ENCODE peak calls at places on chromosome 17, in four cellular contexts. G is A673, Q is heart right ventricle, O is foreskin fibroblast. P is an unnamed sample.

GRCh38 chr17:10162034-10162433 is 36.4 kb downstream of the GAS7 start:
- DNase-seq in G (no peak), Q (no peak), O (no peak), P (no peak)

GRCh38 chr17:72430611-72431432 is 310.0 kb downstream of the SOX9 start:
- DNase-seq in G (peak; percentile 50), Q (no peak), O (no peak), P (peak; percentile 62)

GRCh38 chr17:2982854-2983636 is 80.4 kb downstream of the OR1D5 start:
- DNase-seq in G (no peak), Q (peak; percentile 80), O (peak; percentile 97), P (no peak)

GRCh38 chr17:36092228-36092627 is 2.3 kb upstream of the CCL3 start:
- DNase-seq in G (no peak), Q (no peak), O (no peak), P (no peak)

GRCh38 chr17:6995500-6996255 is at the start of gene ALOX12:
- DNase-seq in G (no peak), Q (no peak), O (peak; percentile 55), P (no peak)

GRCh38 chr17:51461578-51462004 is 201.2 kb downstream of the UTP18 start:
- DNase-seq in G (peak; percentile 88), Q (peak; percentile 31), O (peak; percentile 1), P (peak; percentile 78)

GRCh38 chr17:52170963-52171572 is 12.6 kb upstream of the CA10 start:
- DNase-seq in G (peak; percentile 37), Q (no peak), O (peak; percentile 1), P (peak; percentile 73)

GRCh38 chr17:65530985-65531507 is 30.4 kb downstream of the AXIN2 start:
- DNase-seq in G (no peak), Q (no peak), O (peak; percentile 88), P (no peak)

GRCh38 chr17:37310940-37311339 is 64.8 kb upstream of the C17orf78 start:
- DNase-seq in G (no peak), Q (no peak), O (peak; percentile 15), P (no peak)

GRCh38 chr17:70295732-70296131 is 126.4 kb downstream of the KCNJ2 start:
- DNase-seq in G (no peak), Q (no peak), O (no peak), P (no peak)

GRCh38 chr17:72125226-72125651 is 4.4 kb downstream of the SOX9 start:
- DNase-seq in G (no peak), Q (no peak), O (peak; percentile 48), P (no peak)

GRCh38 chr17:61330174-61331150 is 69.2 kb upstream of the TBX2 start:
- DNase-seq in G (no peak), Q (no peak), O (no peak), P (no peak)

GRCh38 chr17:82405051-82405450 is 13.1 kb upstream of the HEXD start:
- DNase-seq in G (no peak), Q (no peak), O (no peak), P (no peak)

GRCh38 chr17:70313450-70313849 is 144.1 kb downstream of the KCNJ2 start:
- DNase-seq in G (no peak), Q (no peak), O (peak; percentile 59), P (no peak)

GRCh38 chr17:8726951-8727555 is 17.6 kb downstream of the CCDC42 start:
- DNase-seq in G (no peak), Q (no peak), O (no peak), P (no peak)

GRCh38 chr17:81961554-81962498 is 839 bp upstream of the NOTUM start:
- DNase-seq in G (no peak), Q (no peak), O (no peak), P (no peak)

GRCh38 chr17:12024332-12024731 is 3.7 kb downstream of the MAP2K4 start:
- DNase-seq in G (no peak), Q (no peak), O (no peak), P (no peak)

GRCh38 chr17:68383443-68384321 is 73.6 kb downstream of the WIPI1 start:
- DNase-seq in G (no peak), Q (no peak), O (peak; percentile 89), P (no peak)

GRCh38 chr17:2929881-2930533 is 133.4 kb downstream of the OR1D5 start:
- DNase-seq in G (peak; percentile 39), Q (no peak), O (peak; percentile 60), P (peak; percentile 86)

GRCh38 chr17:29683481-29683880 is 60.8 kb upstream of the CORO6 start:
- DNase-seq in G (no peak), Q (no peak), O (no peak), P (no peak)

GRCh38 chr17:81436294-81436849 is 41.1 kb downstream of the BAHCC1 start:
- DNase-seq in G (no peak), Q (peak; percentile 76), O (peak; percentile 66), P (no peak)

GRCh38 chr17:12599185-12599920 is 66.3 kb upstream of the MYOCD start:
- DNase-seq in G (no peak), Q (no peak), O (peak; percentile 40), P (no peak)

GRCh38 chr17:40493697-40494096 is 7.7 kb downstream of the TNS4 start:
- DNase-seq in G (no peak), Q (no peak), O (no peak), P (no peak)

GRCh38 chr17:74351552-74352210 is 10.0 kb downstream of the BTBD17 start:
- DNase-seq in G (peak; percentile 40), Q (no peak), O (no peak), P (no peak)

GRCh38 chr17:3004925-3005324 is 58.5 kb downstream of the OR1D5 start:
- DNase-seq in G (no peak), Q (no peak), O (no peak), P (peak; percentile 16)

GRCh38 chr17:68035131-68035522 is 408 bp upstream of the KPNA2 start:
- DNase-seq in G (peak; percentile 98), Q (peak; percentile 94), O (peak; percentile 98), P (peak; percentile 98)

GRCh38 chr17:61551255-61551742 is 39.7 kb downstream of the NACA2 start:
- DNase-seq in G (peak; percentile 57), Q (no peak), O (peak; percentile 75), P (no peak)

GRCh38 chr17:43543300-43543699 is 2.8 kb downstream of the ETV4 start:
- DNase-seq in G (no peak), Q (no peak), O (peak; percentile 49), P (no peak)
- H3K4me3 ChIP-seq in G (no peak overlapping the region), Q (no peak overlapping the region), O (no peak overlapping the region), P (no peak overlapping the region)

GRCh38 chr17:30821751-30822723 is 2.5 kb downstream of the CRLF3 start:
- DNase-seq in G (no peak), Q (no peak), O (no peak), P (no peak)
- H3K4me3 ChIP-seq in G (peak overlapping the region; percentile 85), Q (peak overlapping the region; percentile 98), O (no peak overlapping the region), P (no peak overlapping the region)

GRCh38 chr17:45108595-45109521 is 23.5 kb downstream of the PLCD3 start:
- DNase-seq in G (no peak), Q (no peak), O (peak; percentile 48), P (no peak)
- H3K4me3 ChIP-seq in G (no peak overlapping the region), Q (no peak overlapping the region), O (no peak overlapping the region), P (no peak overlapping the region)

DNA sequence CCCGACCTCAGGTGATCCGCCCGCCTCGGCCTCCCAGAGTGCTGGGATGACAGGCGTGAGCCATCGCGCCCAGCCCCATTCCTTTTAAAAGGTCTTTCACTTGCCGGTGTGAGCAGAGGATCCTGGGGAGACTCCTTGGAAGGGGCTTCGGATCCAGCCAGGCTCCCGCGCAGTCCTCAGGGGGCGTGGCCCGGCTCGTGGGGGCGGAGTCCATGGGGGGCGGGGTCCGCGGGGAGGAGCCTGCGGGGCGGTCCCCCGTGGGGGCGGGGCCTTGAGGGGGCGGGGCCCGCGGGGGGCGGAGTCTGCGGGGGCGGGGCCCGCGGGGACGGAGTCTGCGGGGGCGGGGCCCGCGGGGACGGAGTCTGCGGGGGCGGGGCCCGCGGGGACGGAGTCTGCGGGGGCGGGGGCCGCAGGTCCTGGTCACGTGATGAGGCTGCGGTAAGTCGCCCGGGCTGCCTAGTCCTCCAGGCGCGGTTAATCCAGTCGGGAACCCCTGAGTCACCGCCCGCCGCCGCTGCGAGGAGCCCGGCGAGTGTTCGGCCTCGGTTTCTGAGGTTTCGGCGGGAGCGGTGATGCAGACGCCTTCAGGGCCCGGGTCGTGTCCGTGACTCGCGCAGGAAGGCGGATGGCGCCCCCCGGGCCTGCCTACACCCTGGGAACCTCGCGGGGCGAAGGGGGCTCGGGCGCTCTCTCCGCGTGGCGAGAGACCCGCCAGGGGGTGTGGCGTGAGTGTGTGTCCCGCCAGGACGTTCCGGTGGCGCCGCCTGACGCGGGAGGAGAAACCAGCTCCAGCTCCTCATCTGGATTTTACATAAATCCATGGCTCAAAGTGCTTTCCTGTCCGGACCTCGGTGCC is 23.6 kb upstream of the ABR start:
- DNase-seq in G (peak; percentile 90), Q (peak; percentile 76), O (peak; percentile 69), P (peak; percentile 88)
- H3K4me3 ChIP-seq in G (peak overlapping the region; percentile 60), Q (peak overlapping the region; percentile 73), O (peak overlapping the region; percentile 65), P (peak overlapping the region; percentile 67)

GRCh38 chr17:17749025-17749772 is 67.9 kb downstream of the RAI1 start:
- DNase-seq in G (peak; percentile 90), Q (peak; percentile 51), O (no peak), P (no peak)

GRCh38 chr17:17750881-17751280 is 69.6 kb downstream of the RAI1 start:
- DNase-seq in G (no peak), Q (no peak), O (no peak), P (no peak)

GRCh38 chr17:17751489-17751995 is 70.3 kb downstream of the RAI1 start:
- DNase-seq in G (no peak), Q (no peak), O (no peak), P (no peak)

GRCh38 chr17:17748604-17749003 is 67.3 kb downstream of the RAI1 start:
- DNase-seq in G (no peak), Q (no peak), O (no peak), P (no peak)

DNA sequence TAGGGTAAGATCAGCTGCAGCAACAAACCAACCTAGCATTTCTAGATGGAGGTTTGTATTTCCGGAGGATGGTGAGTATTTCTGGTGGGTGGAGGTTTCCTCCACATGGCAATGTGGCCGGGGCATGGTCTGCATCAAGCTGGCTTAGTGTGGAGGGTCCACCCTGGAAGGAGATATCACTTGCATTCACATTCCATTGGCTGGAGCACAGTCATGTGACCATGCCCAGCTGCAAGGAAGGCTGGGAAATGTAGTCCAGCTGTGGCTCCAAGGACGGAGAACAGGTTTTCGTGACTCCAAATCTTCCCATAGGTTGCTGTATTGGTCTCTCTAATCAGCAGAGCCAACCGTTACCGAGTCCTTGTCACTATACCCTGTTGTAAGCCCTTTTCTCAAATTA is 68.7 kb downstream of the RAI1 start:
- DNase-seq in G (peak; percentile 89), Q (no peak), O (peak; percentile 66), P (peak; percentile 44)
- H3K4me3 ChIP-seq in G (no peak overlapping the region), Q (no peak overlapping the region), O (no peak overlapping the region), P (no peak overlapping the region)

DNA sequence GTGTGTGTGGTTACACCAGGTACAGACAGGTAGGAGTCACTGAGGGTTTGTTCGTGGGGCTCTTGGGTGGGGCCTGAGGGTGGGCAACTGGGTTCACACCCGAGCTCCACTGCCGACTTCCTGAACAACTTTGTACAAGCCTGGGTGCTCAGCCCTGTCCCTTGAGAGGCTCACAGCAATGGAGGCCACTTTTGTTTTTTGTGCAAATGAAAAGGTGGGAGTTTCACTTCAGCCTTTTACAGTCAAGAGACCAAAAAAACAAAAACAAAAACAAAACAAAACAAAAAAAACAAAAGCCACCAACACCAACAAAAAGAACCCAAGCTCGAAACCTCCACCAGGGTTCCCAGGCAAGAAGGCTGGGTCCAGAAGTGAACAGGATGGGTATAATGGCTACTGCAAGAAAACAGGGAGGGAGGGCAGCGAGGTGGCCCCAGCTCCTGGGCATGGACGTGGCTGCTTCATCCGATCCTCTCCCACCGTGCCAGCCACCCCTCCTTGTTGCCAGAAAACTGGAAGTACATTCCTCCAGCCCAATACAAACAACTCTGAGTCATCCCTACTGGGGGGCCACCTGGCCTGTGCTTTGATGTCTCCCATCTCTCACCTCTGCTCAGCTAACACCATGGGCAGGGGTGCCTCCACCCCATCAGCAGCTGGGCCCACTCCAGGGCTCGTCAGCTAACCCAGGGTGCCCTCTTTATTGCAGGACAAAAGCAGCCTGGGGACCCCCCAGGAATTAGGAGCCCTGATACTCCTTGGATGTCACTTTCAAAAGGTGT is 2.1 kb downstream of the RHBDF2 start:
- DNase-seq in G (no peak), Q (no peak), O (no peak), P (peak; percentile 9)
- H3K4me3 ChIP-seq in G (no peak overlapping the region), Q (peak overlapping the region; percentile 85), O (no peak overlapping the region), P (no peak overlapping the region)

P was measured in WERI-Rb-1.